ENCODE peak calls at places on chromosomes 7 and 10, in ten cellular contexts. I, R, S, X, E, D, C, O, B and H are unnamed samples.

GRCh38 chr10:102416181-102417094 is 2.1 kb downstream of the PSD start:
- DNase-seq in B (no peak), E (no peak), S (no peak), R (no peak), C (no peak), O (no peak), D (no peak), I (no peak), X (no peak), H (no peak)

GRCh38 chr10:126420571-126421275 is 32.4 kb upstream of the ADAM12 start:
- DNase-seq in I (no peak), C (no peak), B (peak), E (peak), X (peak), R (no peak), D (no peak), S (no peak), O (no peak), H (peak)

GRCh38 chr7:141397236-141398163 is 153.7 kb upstream of the AGK start:
- DNase-seq in R (no peak), D (no peak), I (no peak), B (no peak), S (no peak), E (no peak), C (no peak), X (no peak), O (no peak), H (no peak)

GRCh38 chr7:38178695-38179344 is 775 bp downstream of the STARD3NL start:
- DNase-seq in R (no peak), I (no peak), C (no peak), B (no peak), X (peak), O (no peak), E (peak), S (no peak), D (no peak), H (no peak)

GRCh38 chr10:13956826-13957225 is 370.1 kb downstream of the PRPF18 start:
- DNase-seq in C (no peak), R (peak), S (peak), D (no peak), I (peak), X (peak), B (peak), E (peak), O (peak), H (no peak)

GRCh38 chr7:8094164-8095140 is 125.9 kb downstream of the GLCCI1 start:
- DNase-seq in E (no peak), O (no peak), X (no peak), I (no peak), S (no peak), B (no peak), C (no peak), R (no peak), D (no peak), H (no peak)

GRCh38 chr7:142323706-142324105 is 65.8 kb upstream of the PRSS58 start:
- DNase-seq in B (no peak), E (peak), S (peak), X (no peak), I (no peak), D (no peak), C (no peak), R (no peak), O (no peak), H (peak)

GRCh38 chr10:88232029-88232895 is 350.9 kb downstream of the RNLS start:
- DNase-seq in B (peak), O (peak), R (peak), X (peak), I (no peak), D (no peak), C (no peak), E (peak), S (no peak), H (peak)

DNA sequence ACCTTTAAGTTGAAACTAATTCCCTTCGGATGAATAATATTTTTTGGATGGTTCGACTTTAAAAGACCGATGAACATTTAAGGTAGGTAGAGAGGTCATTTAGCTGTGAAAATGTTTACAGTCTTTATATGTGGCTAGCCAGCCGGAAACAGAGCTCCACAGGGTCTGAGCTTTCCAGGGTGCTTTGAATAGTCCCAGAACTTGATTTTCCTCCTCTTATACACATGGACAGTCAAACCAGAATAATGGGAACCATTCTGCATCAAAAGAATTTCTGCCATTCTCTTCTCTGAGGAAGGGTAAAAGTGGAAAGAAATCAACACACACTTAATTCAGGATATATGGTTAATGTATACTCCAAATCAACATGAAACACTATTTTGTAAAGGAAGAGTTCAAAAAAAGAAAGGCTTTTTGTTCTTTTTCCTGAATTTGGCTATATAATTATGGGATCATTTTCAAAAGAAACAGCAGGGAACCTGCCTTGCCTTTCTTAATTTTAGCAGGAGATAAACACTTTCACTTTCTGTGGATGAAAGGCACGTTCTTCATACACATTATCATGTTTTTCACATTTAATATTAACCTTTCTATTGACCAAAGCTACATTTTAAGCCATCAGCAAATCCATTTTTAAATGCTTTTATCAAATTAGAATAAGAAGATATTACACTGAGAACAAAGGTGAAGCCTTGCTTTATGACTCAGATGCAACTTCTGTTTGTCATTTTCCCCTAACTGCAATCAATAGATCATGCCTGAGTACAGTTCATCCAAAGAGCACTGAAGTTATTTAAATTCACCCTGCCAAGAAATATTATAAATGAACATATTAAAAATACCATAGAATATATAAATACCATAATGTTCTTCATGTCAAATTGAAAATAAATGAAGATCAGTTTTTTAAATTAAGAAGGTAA is 307.3 kb downstream of the THSD7A start:
- DNase-seq in E (no peak), I (no peak), X (no peak), S (no peak), B (no peak), D (no peak), R (no peak), O (no peak), C (no peak), H (no peak)
- H3K4me3 ChIP-seq in E (no peak), I (no peak), X (no peak), S (no peak), B (no peak), D (no peak), R (no peak), O (peak), C (no peak), H (no peak)

GRCh38 chr7:151736403-151736909 is 140.5 kb downstream of the PRKAG2 start:
- DNase-seq in I (no peak), D (peak), B (peak), E (peak), R (peak), X (peak), C (peak), O (no peak), S (peak), H (peak)
- H3K4me3 ChIP-seq in I (peak), D (no peak), B (peak), E (peak), R (no peak), X (peak), C (peak), O (peak), S (no peak), H (no peak)

DNA sequence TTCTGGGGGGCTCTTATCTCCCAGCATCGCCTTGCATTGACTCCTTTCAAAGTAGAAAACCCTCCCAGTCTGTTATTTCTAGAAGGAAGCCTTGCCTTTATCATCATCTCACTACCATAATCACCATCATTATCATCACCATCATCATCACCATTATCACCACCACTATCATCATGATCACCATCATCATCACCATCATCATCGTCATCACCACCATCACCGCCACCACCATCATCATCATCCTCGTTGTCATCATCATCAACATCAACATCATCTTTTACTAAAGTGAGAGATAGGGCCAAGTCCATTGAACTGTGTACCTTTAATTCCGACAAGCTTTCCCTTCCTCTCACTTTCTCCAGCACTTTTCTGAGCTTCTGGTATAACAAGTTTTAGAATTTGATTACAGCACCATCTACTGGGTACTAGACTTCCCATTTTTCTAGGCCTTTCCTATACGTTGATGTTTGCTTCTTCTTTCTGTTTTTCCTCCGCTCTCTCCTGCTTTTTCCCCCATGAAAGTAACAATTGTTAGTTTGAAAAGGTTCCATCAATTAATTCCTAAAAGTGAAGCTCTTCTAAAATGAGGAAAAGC is 226.4 kb downstream of the BUB3 start:
- DNase-seq in E (peak), O (no peak), R (no peak), D (no peak), S (peak), I (no peak), X (peak), B (peak), C (no peak), H (no peak)
- H3K4me3 ChIP-seq in E (no peak), O (no peak), R (no peak), D (no peak), S (no peak), I (no peak), X (no peak), B (no peak), C (no peak), H (no peak)

GRCh38 chr7:32298403-32299132 is 191.6 kb downstream of the LSM5 start:
- DNase-seq in I (no peak), R (no peak), S (peak), O (peak), X (no peak), E (no peak), C (no peak), D (no peak), B (no peak), H (no peak)

GRCh38 chr7:32293833-32294232 is 196.3 kb downstream of the LSM5 start:
- DNase-seq in D (no peak), O (no peak), S (no peak), B (no peak), C (no peak), I (no peak), R (no peak), X (no peak), E (no peak), H (no peak)

GRCh38 chr7:32301427-32301826 is 188.8 kb downstream of the LSM5 start:
- DNase-seq in I (no peak), S (no peak), O (no peak), E (no peak), D (no peak), B (no peak), C (no peak), X (no peak), R (no peak), H (no peak)

GRCh38 chr7:32299133-32299702 is 191.0 kb downstream of the LSM5 start:
- DNase-seq in C (no peak), B (no peak), E (no peak), I (peak), D (no peak), S (peak), O (peak), R (no peak), X (no peak), H (no peak)
- H3K4me3 ChIP-seq in C (peak), B (peak), E (no peak), I (peak), D (peak), S (peak), O (peak), R (peak), X (peak), H (peak)

GRCh38 chr10:24661374-24661773 is 62.3 kb downstream of the ARHGAP21 start:
- DNase-seq in S (no peak), X (no peak), B (no peak), R (no peak), D (no peak), E (no peak), O (no peak), I (no peak), C (no peak), H (no peak)
- H3K4me3 ChIP-seq in S (no peak), X (no peak), B (no peak), R (no peak), D (no peak), E (no peak), O (no peak), I (no peak), C (no peak), H (no peak)